ENCODE peak calls at places on chromosomes 4 and X, in five cellular contexts. One of them, this sample, is unnamed.
A peak's percentile ranks its signal among the peaks of the same experiment; 100 is the strongest.

GRCh38 chr4:54913751-54914526 is 211.5 kb downstream of the KDR start:
- DNase-seq in effector memory CD4-positive, alpha-beta T cell: no peak
- DNase-seq in PC-3: peak; percentile 68
- DNase-seq in CD4-positive, alpha-beta T cell: no peak
- DNase-seq in Karpas-422: no peak
- DNase-seq in this sample: no peak

GRCh38 chr4:126727461-126727860 is 905.3 kb upstream of the INTU start:
- DNase-seq in Karpas-422: no peak
- DNase-seq in CD4-positive, alpha-beta T cell: no peak
- DNase-seq in effector memory CD4-positive, alpha-beta T cell: no peak
- DNase-seq in PC-3: no peak
- DNase-seq in this sample: no peak

GRCh38 chr4:112862318-112862674 is 187.2 kb upstream of the ANK2 start:
- DNase-seq in CD4-positive, alpha-beta T cell: no peak
- DNase-seq in effector memory CD4-positive, alpha-beta T cell: no peak
- DNase-seq in Karpas-422: no peak
- DNase-seq in PC-3: no peak
- DNase-seq in this sample: no peak

GRCh38 chrX:40063555-40063954 is 34.2 kb downstream of the BCOR start:
- DNase-seq in PC-3: no peak
- DNase-seq in CD4-positive, alpha-beta T cell: no peak
- DNase-seq in Karpas-422: no peak
- DNase-seq in effector memory CD4-positive, alpha-beta T cell: no peak
- DNase-seq in this sample: no peak

GRCh38 chr4:24753519-24753918 is 41.9 kb upstream of the SOD3 start:
- DNase-seq in Karpas-422: no peak
- DNase-seq in PC-3: peak; percentile 98
- DNase-seq in effector memory CD4-positive, alpha-beta T cell: no peak
- DNase-seq in CD4-positive, alpha-beta T cell: no peak
- DNase-seq in this sample: no peak

GRCh38 chr4:158821228-158822009 is 52.6 kb downstream of the FNIP2 start:
- DNase-seq in Karpas-422: no peak
- DNase-seq in PC-3: no peak
- DNase-seq in CD4-positive, alpha-beta T cell: no peak
- DNase-seq in effector memory CD4-positive, alpha-beta T cell: no peak
- DNase-seq in this sample: no peak

GRCh38 chr4:169659736-169660670 is 39.6 kb downstream of the CLCN3 start:
- DNase-seq in PC-3: peak; percentile 96
- DNase-seq in Karpas-422: peak; percentile 93
- DNase-seq in effector memory CD4-positive, alpha-beta T cell: peak; percentile 54
- DNase-seq in CD4-positive, alpha-beta T cell: peak; percentile 41
- DNase-seq in this sample: peak; percentile 51

GRCh38 chr4:105815701-105816100 is 79.6 kb upstream of the NPNT start:
- DNase-seq in CD4-positive, alpha-beta T cell: no peak
- DNase-seq in Karpas-422: no peak
- DNase-seq in effector memory CD4-positive, alpha-beta T cell: no peak
- DNase-seq in PC-3: no peak
- DNase-seq in this sample: no peak

GRCh38 chr4:97720869-97721432 is 422.3 kb downstream of the STPG2 start:
- DNase-seq in PC-3: peak; percentile 65
- DNase-seq in effector memory CD4-positive, alpha-beta T cell: no peak
- DNase-seq in CD4-positive, alpha-beta T cell: no peak
- DNase-seq in Karpas-422: no peak
- DNase-seq in this sample: no peak

GRCh38 chr4:188417181-188417580 is 277.9 kb downstream of the TRIML1 start:
- DNase-seq in Karpas-422: peak; percentile 44
- DNase-seq in PC-3: peak; percentile 8
- DNase-seq in CD4-positive, alpha-beta T cell: no peak
- DNase-seq in effector memory CD4-positive, alpha-beta T cell: no peak
- DNase-seq in this sample: peak; percentile 4

GRCh38 chr4:74608151-74608949 is 163.4 kb downstream of the AREG start:
- DNase-seq in PC-3: peak; percentile 73
- DNase-seq in effector memory CD4-positive, alpha-beta T cell: no peak
- DNase-seq in Karpas-422: no peak
- DNase-seq in CD4-positive, alpha-beta T cell: no peak
- DNase-seq in this sample: no peak

GRCh38 chr4:25312496-25313193 is at the start of gene ZCCHC4:
- DNase-seq in Karpas-422: peak; percentile 96
- DNase-seq in effector memory CD4-positive, alpha-beta T cell: peak; percentile 84
- DNase-seq in PC-3: peak; percentile 83
- DNase-seq in CD4-positive, alpha-beta T cell: peak; percentile 91
- DNase-seq in this sample: peak; percentile 83

GRCh38 chrX:13506574-13506973 is 62.8 kb upstream of the EGFL6 start:
- DNase-seq in Karpas-422: peak; percentile 81
- DNase-seq in PC-3: peak; percentile 62
- DNase-seq in CD4-positive, alpha-beta T cell: peak; percentile 53
- DNase-seq in effector memory CD4-positive, alpha-beta T cell: peak; percentile 7
- DNase-seq in this sample: peak; percentile 40

GRCh38 chr4:139651282-139652194 is 14.1 kb upstream of the MGST2 start:
- DNase-seq in Karpas-422: peak; percentile 86
- DNase-seq in PC-3: peak; percentile 68
- DNase-seq in effector memory CD4-positive, alpha-beta T cell: peak; percentile 28
- DNase-seq in CD4-positive, alpha-beta T cell: peak; percentile 73
- DNase-seq in this sample: no peak

GRCh38 chr4:108337923-108338322 is 169.2 kb upstream of the LEF1 start:
- DNase-seq in PC-3: no peak
- DNase-seq in CD4-positive, alpha-beta T cell: no peak
- DNase-seq in effector memory CD4-positive, alpha-beta T cell: no peak
- DNase-seq in Karpas-422: no peak
- DNase-seq in this sample: no peak

GRCh38 chr4:174538123-174538875 is 16.0 kb upstream of the HPGD start:
- DNase-seq in PC-3: peak; percentile 74
- DNase-seq in CD4-positive, alpha-beta T cell: no peak
- DNase-seq in effector memory CD4-positive, alpha-beta T cell: no peak
- DNase-seq in Karpas-422: no peak
- DNase-seq in this sample: no peak
- H3K27ac ChIP-seq in PC-3: peak overlapping the region; percentile 96
- H3K27ac ChIP-seq in CD4-positive, alpha-beta T cell: no peak overlapping the region
- H3K27ac ChIP-seq in effector memory CD4-positive, alpha-beta T cell: no peak overlapping the region
- H3K27ac ChIP-seq in Karpas-422: no peak overlapping the region
- H3K27ac ChIP-seq in this sample: no peak overlapping the region

GRCh38 chrX:115603534-115604074 is 42.6 kb downstream of the PLS3 start:
- DNase-seq in effector memory CD4-positive, alpha-beta T cell: no peak
- DNase-seq in Karpas-422: no peak
- DNase-seq in CD4-positive, alpha-beta T cell: no peak
- DNase-seq in PC-3: no peak
- DNase-seq in this sample: no peak

GRCh38 chrX:115602729-115603389 is 41.9 kb downstream of the PLS3 start:
- DNase-seq in Karpas-422: no peak
- DNase-seq in CD4-positive, alpha-beta T cell: no peak
- DNase-seq in effector memory CD4-positive, alpha-beta T cell: no peak
- DNase-seq in PC-3: peak; percentile 35
- DNase-seq in this sample: no peak

GRCh38 chrX:115595049-115595448 is 34.1 kb downstream of the PLS3 start:
- DNase-seq in CD4-positive, alpha-beta T cell: no peak
- DNase-seq in effector memory CD4-positive, alpha-beta T cell: no peak
- DNase-seq in PC-3: no peak
- DNase-seq in Karpas-422: no peak
- DNase-seq in this sample: no peak

GRCh38 chrX:115602308-115602707 is 41.3 kb downstream of the PLS3 start:
- DNase-seq in Karpas-422: no peak
- DNase-seq in CD4-positive, alpha-beta T cell: no peak
- DNase-seq in PC-3: no peak
- DNase-seq in effector memory CD4-positive, alpha-beta T cell: no peak
- DNase-seq in this sample: no peak

GRCh38 chrX:115598556-115598955 is 37.6 kb downstream of the PLS3 start:
- DNase-seq in effector memory CD4-positive, alpha-beta T cell: no peak
- DNase-seq in PC-3: no peak
- DNase-seq in Karpas-422: no peak
- DNase-seq in CD4-positive, alpha-beta T cell: no peak
- DNase-seq in this sample: no peak
- H3K27ac ChIP-seq in effector memory CD4-positive, alpha-beta T cell: no peak overlapping the region
- H3K27ac ChIP-seq in PC-3: no peak overlapping the region
- H3K27ac ChIP-seq in Karpas-422: no peak overlapping the region
- H3K27ac ChIP-seq in CD4-positive, alpha-beta T cell: no peak overlapping the region
- H3K27ac ChIP-seq in this sample: no peak overlapping the region

GRCh38 chr4:2869659-2870058 is 26.0 kb downstream of the ADD1 start:
- DNase-seq in CD4-positive, alpha-beta T cell: no peak
- DNase-seq in Karpas-422: no peak
- DNase-seq in effector memory CD4-positive, alpha-beta T cell: no peak
- DNase-seq in PC-3: no peak
- DNase-seq in this sample: no peak
- H3K27ac ChIP-seq in CD4-positive, alpha-beta T cell: no peak overlapping the region
- H3K27ac ChIP-seq in Karpas-422: no peak overlapping the region
- H3K27ac ChIP-seq in effector memory CD4-positive, alpha-beta T cell: no peak overlapping the region
- H3K27ac ChIP-seq in PC-3: no peak overlapping the region
- H3K27ac ChIP-seq in this sample: no peak overlapping the region

DNA sequence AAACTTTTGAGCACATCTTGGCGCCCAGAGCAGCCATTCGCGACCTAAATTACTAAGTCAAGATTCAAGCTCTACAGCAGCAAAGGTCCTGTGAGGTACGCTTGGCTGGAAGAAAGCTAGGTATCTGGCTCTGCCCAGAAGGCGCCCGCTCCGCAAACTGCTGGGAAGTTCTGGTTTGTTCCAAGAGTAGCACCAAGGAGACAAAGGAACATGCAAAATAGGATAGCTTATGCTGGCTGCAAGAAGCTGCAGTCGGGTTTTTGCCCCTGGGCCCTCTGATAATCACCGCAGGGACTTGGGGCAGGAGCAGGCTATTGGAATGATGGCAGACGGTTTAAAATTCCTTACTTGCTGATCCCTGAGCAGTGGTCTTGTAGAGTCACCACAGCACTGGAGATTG is 3.0 kb upstream of the TBX22 start:
- DNase-seq in effector memory CD4-positive, alpha-beta T cell: no peak
- DNase-seq in Karpas-422: no peak
- DNase-seq in CD4-positive, alpha-beta T cell: no peak
- DNase-seq in PC-3: no peak
- DNase-seq in this sample: no peak
- H3K27ac ChIP-seq in effector memory CD4-positive, alpha-beta T cell: no peak overlapping the region
- H3K27ac ChIP-seq in Karpas-422: no peak overlapping the region
- H3K27ac ChIP-seq in CD4-positive, alpha-beta T cell: no peak overlapping the region
- H3K27ac ChIP-seq in PC-3: no peak overlapping the region
- H3K27ac ChIP-seq in this sample: no peak overlapping the region